ENCODE peak calls at places on chromosomes 13 and 19, in eight cellular contexts. H is tibial artery; Q is mesenchymal stem cell; D is dermis microvascular lymphatic vessel endothelial cell; I is stimulated activated CD8-positive, alpha-beta memory T cell treated with anti-CD3 and anti-CD28 coated beads, Interleukin-7, amount 100 ng/mL, for 24 hours; F is GM10248; M is activated T-helper 2 cell treated with anti-CD3 and anti-CD28 coated beads, Interferon-gamma antibody, Interleukin-2, Interleukin-4, amounts not matched to agents 10 μg/mL and 5 μg/mL and 100 μg/mL, durations not matched to agents 14 hours and 24 hours and 36 hours; Y is amniotic stem cell. U is an unnamed sample.

GRCh38 chr19:55626350-55626749 is 2.0 kb upstream of the ZNF784 start:
- DNase-seq in H (no peak), Q (no peak), D (no peak), I (no peak), F (no peak), M (peak; percentile 61), Y (no peak), U (no peak)

GRCh38 chr19:41774515-41774980 is 19.2 kb downstream of the CEACAM6 start:
- DNase-seq in H (no peak), Q (no peak), D (no peak), I (peak; percentile 11), F (no peak), M (peak; percentile 24), Y (no peak), U (no peak)

GRCh38 chr13:56586966-56587365 is 553.8 kb upstream of the PRR20A start:
- DNase-seq in H (no peak), Q (no peak), D (no peak), I (no peak), F (no peak), M (no peak), Y (no peak), U (no peak)

GRCh38 chr13:40688781-40689180 is 22.3 kb upstream of the FOXO1 start:
- DNase-seq in H (no peak), Q (no peak), D (no peak), I (no peak), F (no peak), M (no peak), Y (no peak), U (no peak)

GRCh38 chr19:6806488-6806887 is 34.0 kb downstream of the VAV1 start:
- DNase-seq in H (no peak), Q (no peak), D (no peak), I (no peak), F (no peak), M (no peak), Y (no peak), U (no peak)

GRCh38 chr13:30052127-30052526 is 201.7 kb upstream of the UBL3 start:
- DNase-seq in H (no peak), Q (no peak), D (no peak), I (no peak), F (no peak), M (no peak), Y (no peak), U (no peak)

GRCh38 chr13:33015275-33015674 is 948 bp upstream of the KL start:
- DNase-seq in H (no peak), Q (no peak), D (peak; percentile 36), I (no peak), F (no peak), M (no peak), Y (no peak), U (no peak)

GRCh38 chr13:71621152-71622124 is 245.6 kb downstream of the DACH1 start:
- DNase-seq in H (no peak), Q (peak; percentile 34), D (no peak), I (no peak), F (no peak), M (no peak), Y (no peak), U (no peak)

GRCh38 chr19:51993422-51993821 is 6.8 kb upstream of the ZNF350 start:
- DNase-seq in H (no peak), Q (no peak), D (no peak), I (no peak), F (no peak), M (no peak), Y (no peak), U (no peak)

GRCh38 chr13:43784491-43784890 is 2.3 kb downstream of the ENOX1 start:
- DNase-seq in H (no peak), Q (no peak), D (no peak), I (no peak), F (no peak), M (no peak), Y (no peak), U (no peak)

GRCh38 chr13:109835321-109835720 is 48.9 kb upstream of the IRS2 start:
- DNase-seq in H (no peak), Q (no peak), D (no peak), I (no peak), F (no peak), M (no peak), Y (no peak), U (no peak)

GRCh38 chr13:33330483-33330882 is 44.9 kb upstream of the STARD13 start:
- DNase-seq in H (no peak), Q (no peak), D (no peak), I (no peak), F (no peak), M (no peak), Y (no peak), U (no peak)

GRCh38 chr19:19628499-19629134 is 597 bp upstream of the LPAR2 start:
- DNase-seq in H (no peak), Q (peak; percentile 54), D (no peak), I (no peak), F (no peak), M (no peak), Y (peak; percentile 40), U (no peak)

GRCh38 chr19:38792250-38793111 is 3.5 kb downstream of the LGALS7B start:
- DNase-seq in H (no peak), Q (no peak), D (no peak), I (no peak), F (peak; percentile 65), M (peak; percentile 16), Y (no peak), U (no peak)

GRCh38 chr19:54218960-54219661 is 3.7 kb downstream of the LILRB3 start:
- DNase-seq in H (no peak), Q (no peak), D (no peak), I (no peak), F (no peak), M (no peak), Y (no peak), U (no peak)

GRCh38 chr19:27971071-27971470 is 1241.9 kb downstream of the UQCRFS1 start:
- DNase-seq in H (no peak), Q (no peak), D (no peak), I (no peak), F (no peak), M (no peak), Y (no peak), U (no peak)

GRCh38 chr13:49494645-49495044 is 1.1 kb upstream of the PHF11 start:
- DNase-seq in H (no peak), Q (no peak), D (no peak), I (no peak), F (no peak), M (no peak), Y (no peak), U (no peak)

U was measured in pulmonary artery endothelial cell.